ENCODE peak calls at places on chromosomes 3 and 15, in nine cellular contexts. C is iPS DF 6.9, V is Panc1, X is endodermal cell, B is PC-3, Q is pancreas, E is mammary epithelial cell, F is upper lobe of right lung, U is OCI-LY7. P is an unnamed sample.

GRCh38 chr3:141307351-141308059 is 60.8 kb upstream of the ZBTB38 start:
- DNase-seq in C (no peak), U (no peak), Q (no peak), X (no peak), B (no peak), V (no peak), F (no peak), E (no peak), P (no peak)

GRCh38 chr3:108110965-108111364 is 20.1 kb upstream of the CD47 start:
- DNase-seq in Q (no peak), E (no peak), V (no peak), X (no peak), F (no peak), B (no peak), U (no peak), C (no peak), P (no peak)

GRCh38 chr15:99452728-99453643 is 112.8 kb upstream of the MEF2A start:
- DNase-seq in U (no peak), C (no peak), V (no peak), E (no peak), Q (no peak), F (peak; percentile 92), X (peak; percentile 38), B (no peak), P (no peak)

GRCh38 chr3:149489060-149489690 is 14.7 kb downstream of the TM4SF4 start:
- DNase-seq in V (no peak), B (peak; percentile 41), E (no peak), C (no peak), X (peak; percentile 67), Q (no peak), U (peak; percentile 10), F (no peak), P (no peak)

GRCh38 chr15:63839717-63840116 is 6.0 kb upstream of the HERC1 start:
- DNase-seq in V (no peak), F (no peak), U (no peak), B (no peak), X (no peak), E (no peak), C (no peak), Q (no peak), P (no peak)

GRCh38 chr15:45146405-45146804 is 16.6 kb downstream of the DUOX1 start:
- DNase-seq in Q (no peak), X (no peak), U (no peak), E (no peak), V (no peak), C (no peak), F (peak; percentile 38), B (no peak), P (no peak)

GRCh38 chr3:27848826-27849225 is 126.7 kb upstream of the EOMES start:
- DNase-seq in E (no peak), C (no peak), Q (no peak), U (no peak), F (no peak), X (no peak), V (no peak), B (no peak), P (no peak)

GRCh38 chr3:38725726-38726410 is 76.4 kb upstream of the SCN5A start:
- DNase-seq in U (no peak), V (no peak), B (no peak), E (no peak), F (no peak), X (no peak), Q (no peak), C (no peak), P (peak; percentile 10)

GRCh38 chr3:168884353-168884903 is 779.1 kb downstream of the MECOM start:
- DNase-seq in C (no peak), U (no peak), V (no peak), E (peak; percentile 91), Q (peak; percentile 54), X (no peak), F (no peak), B (peak; percentile 98), P (peak; percentile 48)

GRCh38 chr15:96735621-96736020 is 405.1 kb downstream of the NR2F2 start:
- DNase-seq in Q (no peak), B (no peak), U (no peak), F (no peak), X (no peak), V (no peak), C (no peak), E (no peak), P (no peak)

GRCh38 chr15:59289574-59289973 is 82.9 kb downstream of the LDHAL6B start:
- DNase-seq in C (no peak), Q (no peak), E (no peak), F (no peak), U (no peak), B (no peak), V (no peak), X (no peak), P (no peak)

GRCh38 chr15:59294574-59294960 is 78.1 kb downstream of the MYO1E start:
- DNase-seq in B (peak; percentile 60), Q (no peak), C (no peak), E (peak; percentile 62), F (no peak), V (no peak), X (no peak), U (no peak), P (no peak)

GRCh38 chr15:59292393-59292792 is 80.3 kb downstream of the MYO1E start:
- DNase-seq in F (no peak), Q (no peak), U (no peak), V (no peak), C (no peak), X (no peak), E (peak; percentile 83), B (peak; percentile 42), P (no peak)

GRCh38 chr15:59290311-59291213 is 82.1 kb downstream of the MYO1E start:
- DNase-seq in Q (no peak), V (no peak), F (no peak), C (no peak), E (no peak), B (no peak), X (no peak), U (peak; percentile 22), P (no peak)

DNA sequence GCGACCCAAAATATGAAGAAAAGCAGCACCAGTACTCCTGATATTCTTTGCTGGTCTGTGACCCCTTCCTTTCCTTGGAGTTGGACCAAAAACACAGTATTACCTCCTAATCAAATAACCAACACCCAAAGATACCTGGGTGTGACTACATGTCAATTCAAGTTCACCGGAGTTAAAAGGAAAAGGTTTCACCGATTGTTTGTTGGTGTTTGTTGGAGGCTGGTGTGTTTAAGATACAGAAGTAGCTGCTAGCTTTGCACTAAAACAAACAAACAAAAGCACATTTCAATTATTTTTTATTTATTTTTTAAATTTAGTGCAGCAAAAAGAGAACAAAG is 81.5 kb downstream of the MYO1E start:
- DNase-seq in F (no peak), V (no peak), X (no peak), B (no peak), C (no peak), Q (no peak), E (no peak), U (no peak), P (no peak)
- H3K27ac ChIP-seq in F (no peak overlapping the region), V (peak overlapping the region; percentile 93), X (no peak overlapping the region), B (no peak overlapping the region), C (no peak overlapping the region), Q (no peak overlapping the region), E (peak overlapping the region; percentile 5), U (no peak overlapping the region), P (no peak overlapping the region)

DNA sequence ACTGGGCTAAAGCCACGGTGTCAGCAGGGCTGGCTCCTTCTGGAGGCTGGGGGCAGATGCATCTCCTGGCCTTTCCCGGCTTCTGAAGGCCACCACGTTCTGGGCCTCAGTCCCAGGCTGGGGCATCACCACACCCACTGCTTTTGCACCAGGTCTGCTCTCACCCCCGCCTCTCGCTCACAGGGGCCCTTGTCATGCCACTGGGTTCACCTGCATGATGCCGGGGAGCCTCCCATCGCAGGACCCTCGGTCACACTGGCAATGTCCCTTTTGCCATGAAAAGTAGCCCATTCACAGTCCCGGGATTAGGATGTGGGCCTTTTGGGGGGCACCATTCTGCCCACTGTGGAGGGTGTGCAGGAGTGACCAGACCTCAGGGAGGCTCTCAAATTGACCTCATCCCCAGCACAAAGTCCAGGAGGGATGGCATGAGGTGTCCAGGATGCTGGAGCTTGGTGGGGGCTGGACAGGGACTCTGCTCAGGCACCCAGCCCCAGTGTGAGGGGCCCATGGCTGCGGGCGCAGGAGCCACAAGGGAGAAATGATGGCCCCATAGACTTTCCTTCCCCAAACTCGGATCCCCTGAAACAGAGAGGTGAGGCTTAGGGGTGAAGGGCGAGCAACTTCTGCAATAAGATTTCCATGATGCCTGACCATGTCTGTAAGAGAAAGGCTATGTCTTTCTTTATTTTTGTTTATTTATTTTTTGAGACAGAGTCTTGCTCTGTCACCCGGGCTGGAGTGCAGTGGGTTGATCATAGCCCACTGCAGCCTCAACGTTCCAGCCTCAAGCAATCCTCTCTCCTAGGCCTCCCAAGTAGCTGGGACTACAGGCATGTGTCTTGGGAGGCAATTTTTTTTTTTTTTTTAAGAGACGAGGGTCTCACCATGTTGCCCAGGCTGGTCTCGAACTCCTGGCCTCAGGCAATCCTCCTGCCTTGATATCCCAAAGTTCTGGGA is 189.1 kb downstream of the GOLGA6L6 start:
- DNase-seq in U (no peak), B (no peak), X (no peak), E (no peak), F (peak; percentile 72), V (no peak), Q (peak; percentile 9), C (no peak), P (no peak)
- H3K9me3 ChIP-seq in U (no peaks in the 10 kb centered on the region), B (peaks cover 10% of the 10 kb centered on the region), X (peaks cover 99% of the 10 kb centered on the region), E (peaks cover 20% of the 10 kb centered on the region), F (no peaks in the 10 kb centered on the region), V (no peaks in the 10 kb centered on the region), Q (no peaks in the 10 kb centered on the region), C (peaks cover 60% of the 10 kb centered on the region), P (peaks cover 94% of the 10 kb centered on the region)

DNA sequence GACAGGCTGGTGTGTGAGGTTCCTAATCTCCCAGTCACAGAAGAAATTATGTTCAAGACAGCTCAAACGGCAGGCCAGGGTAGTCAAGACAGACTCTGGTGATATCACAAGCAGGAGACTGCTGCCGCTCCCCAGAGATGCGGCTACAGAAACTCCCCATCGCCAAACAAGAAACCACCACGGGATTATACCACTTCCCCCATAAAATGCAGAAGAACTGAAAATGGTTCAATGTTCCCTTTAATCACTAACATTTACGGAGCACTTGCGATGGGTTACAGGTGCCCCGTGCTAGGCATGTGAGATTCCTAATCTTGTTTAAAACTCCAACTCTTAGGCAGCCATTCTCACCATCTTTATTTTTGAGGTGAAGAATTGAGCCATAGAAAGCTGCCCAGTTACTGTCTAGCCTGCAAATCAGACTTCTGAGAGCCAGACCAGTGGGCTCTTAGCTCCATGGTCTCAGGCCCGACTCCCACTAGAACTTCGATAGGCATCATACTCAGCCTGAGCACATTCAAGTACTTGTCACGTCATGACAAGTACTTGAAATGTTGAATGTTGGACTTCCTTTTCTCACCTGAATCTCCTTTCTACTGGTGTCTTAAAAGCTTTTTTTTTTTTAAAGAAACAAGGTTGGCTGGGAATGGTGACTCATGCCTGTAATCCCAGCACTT is 58.4 kb downstream of the TBC1D2B start:
- DNase-seq in U (no peak), C (no peak), F (no peak), X (no peak), V (no peak), B (no peak), E (no peak), Q (no peak), P (no peak)
- H3K27ac ChIP-seq in U (no peak overlapping the region), C (no peak overlapping the region), F (peak overlapping the region; percentile 70), X (no peak overlapping the region), V (no peak overlapping the region), B (no peak overlapping the region), E (no peak overlapping the region), Q (peak overlapping the region; percentile 25), P (no peak overlapping the region)

DNA sequence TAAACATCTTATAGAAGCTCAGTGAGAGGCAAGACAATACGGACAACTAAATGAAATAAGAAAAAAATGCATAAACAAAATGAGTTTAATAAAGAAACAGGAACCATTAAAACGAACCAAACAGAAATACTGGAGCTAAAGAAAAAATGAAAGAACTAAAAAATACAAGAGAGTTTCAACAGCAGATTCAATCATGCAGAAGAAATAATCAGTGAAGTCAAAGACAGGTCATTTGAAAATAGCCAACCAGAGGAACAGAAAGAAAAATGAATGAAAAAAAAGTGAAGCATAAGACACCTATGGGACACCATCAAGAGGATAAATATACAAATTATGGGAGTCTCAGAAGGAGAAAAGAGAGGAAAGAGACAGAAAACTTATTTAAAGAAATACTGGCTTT is 42.5 kb upstream of the PRR20G start:
- DNase-seq in U (no peak), X (no peak), V (no peak), Q (no peak), B (no peak), E (no peak), F (no peak), C (no peak), P (no peak)
- H3K9me3 ChIP-seq in U (peaks cover 13% of the 10 kb centered on the region), X (peaks cover 13% of the 10 kb centered on the region), V (peaks cover 6% of the 10 kb centered on the region), Q (no peaks in the 10 kb centered on the region), B (no peaks in the 10 kb centered on the region), E (peaks cover 2% of the 10 kb centered on the region), F (peaks cover 15% of the 10 kb centered on the region), C (no peaks in the 10 kb centered on the region), P (no peaks in the 10 kb centered on the region)